ENCODE peak calls at places on chromosomes 6 and 20, in six cellular contexts. V is CD8-positive, alpha-beta T cell; P is CD8-positive, alpha-beta memory T cell; B is bronchial epithelial cell; Z is lower lobe of right lung; X is GM06990. J is an unnamed sample.

GRCh38 chr20:16132399-16132798 is 440.8 kb downstream of the KIF16B start:
- DNase-seq in Z (no peak), X (no peak), V (no peak), P (no peak), B (peak; percentile 17), J (no peak)

GRCh38 chr20:63280929-63281545 is 8.4 kb downstream of the ARFGAP1 start:
- DNase-seq in B (no peak), Z (no peak), X (no peak), V (no peak), P (no peak), J (no peak)

GRCh38 chr6:138346302-138347195 is 31.2 kb upstream of the SMIM28 start:
- DNase-seq in X (no peak), V (no peak), P (no peak), B (peak; percentile 33), Z (no peak), J (no peak)

GRCh38 chr6:19454296-19454998 is 382.7 kb upstream of the ID4 start:
- DNase-seq in Z (no peak), B (peak; percentile 58), X (no peak), V (no peak), P (no peak), J (no peak)

GRCh38 chr6:91149246-91149645 is 562.4 kb upstream of the MAP3K7 start:
- DNase-seq in P (no peak), B (peak; percentile 22), V (no peak), X (no peak), Z (no peak), J (no peak)

GRCh38 chr6:2659882-2660281 is 90.8 kb downstream of the MYLK4 start:
- DNase-seq in P (no peak), V (no peak), X (no peak), B (peak; percentile 88), Z (no peak), J (no peak)

GRCh38 chr6:80010296-80010695 is 5.8 kb downstream of the TTK start:
- DNase-seq in Z (no peak), V (no peak), X (no peak), P (no peak), B (no peak), J (no peak)

GRCh38 chr6:108260126-108260808 is 573 bp downstream of the SNX3 start:
- DNase-seq in V (peak; percentile 30), B (peak; percentile 40), X (no peak), Z (peak; percentile 50), P (peak; percentile 15), J (peak; percentile 12)

GRCh38 chr20:1833216-1833615 is 62.0 kb upstream of the SIRPA start:
- DNase-seq in B (no peak), V (no peak), X (no peak), P (no peak), Z (no peak), J (no peak)

DNA sequence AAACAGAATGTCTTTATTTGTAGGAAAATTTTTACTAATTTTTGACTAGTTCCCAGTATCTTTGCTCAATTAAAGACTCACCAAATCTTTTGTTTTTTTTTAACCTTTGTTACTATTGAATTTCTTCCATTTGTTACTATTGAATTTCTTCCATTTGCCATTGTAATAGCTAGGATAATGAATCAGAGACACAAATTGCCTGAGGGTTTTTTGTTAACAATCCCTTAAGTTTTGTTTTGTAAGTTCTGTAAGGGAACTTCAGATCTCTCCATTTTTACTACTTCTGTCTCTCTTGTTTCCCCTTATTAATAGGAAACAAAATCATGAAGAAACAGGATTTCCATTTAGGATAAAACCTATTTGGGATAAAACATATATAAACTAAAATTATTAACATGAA is 104.3 kb downstream of the MAP3K4 start:
- DNase-seq in X (no peak), V (no peak), B (peak; percentile 55), Z (no peak), P (no peak), J (no peak)
- H3K36me3 ChIP-seq in X (peaks cover 11% of the 10 kb centered on the region), V (peaks cover 33% of the 10 kb centered on the region), B (peaks cover 8% of the 10 kb centered on the region), Z (peaks cover 90% of the 10 kb centered on the region), P (peaks cover 19% of the 10 kb centered on the region), J (peaks cover 81% of the 10 kb centered on the region)

GRCh38 chr6:75657327-75657726 is 55.6 kb downstream of the SENP6 start:
- DNase-seq in B (no peak), P (no peak), X (no peak), Z (no peak), V (no peak), J (no peak)
- H3K36me3 ChIP-seq in B (peaks cover 5% of the 10 kb centered on the region), P (peaks cover 33% of the 10 kb centered on the region), X (peaks cover 2% of the 10 kb centered on the region), Z (peaks cover 70% of the 10 kb centered on the region), V (peaks cover 16% of the 10 kb centered on the region), J (peaks cover 64% of the 10 kb centered on the region)

GRCh38 chr6:118745156-118745555 is 93.8 kb upstream of the CEP85L start:
- DNase-seq in Z (no peak), P (no peak), X (no peak), B (no peak), V (no peak), J (no peak)

GRCh38 chr6:118751072-118751471 is 99.7 kb upstream of the CEP85L start:
- DNase-seq in B (no peak), V (no peak), Z (no peak), P (no peak), X (no peak), J (no peak)

GRCh38 chr6:118750143-118750542 is 98.8 kb upstream of the CEP85L start:
- DNase-seq in B (no peak), V (no peak), Z (no peak), P (no peak), X (no peak), J (no peak)

GRCh38 chr6:118746100-118746874 is 94.9 kb upstream of the CEP85L start:
- DNase-seq in Z (peak; percentile 62), X (no peak), V (no peak), B (no peak), P (no peak), J (peak; percentile 30)

DNA sequence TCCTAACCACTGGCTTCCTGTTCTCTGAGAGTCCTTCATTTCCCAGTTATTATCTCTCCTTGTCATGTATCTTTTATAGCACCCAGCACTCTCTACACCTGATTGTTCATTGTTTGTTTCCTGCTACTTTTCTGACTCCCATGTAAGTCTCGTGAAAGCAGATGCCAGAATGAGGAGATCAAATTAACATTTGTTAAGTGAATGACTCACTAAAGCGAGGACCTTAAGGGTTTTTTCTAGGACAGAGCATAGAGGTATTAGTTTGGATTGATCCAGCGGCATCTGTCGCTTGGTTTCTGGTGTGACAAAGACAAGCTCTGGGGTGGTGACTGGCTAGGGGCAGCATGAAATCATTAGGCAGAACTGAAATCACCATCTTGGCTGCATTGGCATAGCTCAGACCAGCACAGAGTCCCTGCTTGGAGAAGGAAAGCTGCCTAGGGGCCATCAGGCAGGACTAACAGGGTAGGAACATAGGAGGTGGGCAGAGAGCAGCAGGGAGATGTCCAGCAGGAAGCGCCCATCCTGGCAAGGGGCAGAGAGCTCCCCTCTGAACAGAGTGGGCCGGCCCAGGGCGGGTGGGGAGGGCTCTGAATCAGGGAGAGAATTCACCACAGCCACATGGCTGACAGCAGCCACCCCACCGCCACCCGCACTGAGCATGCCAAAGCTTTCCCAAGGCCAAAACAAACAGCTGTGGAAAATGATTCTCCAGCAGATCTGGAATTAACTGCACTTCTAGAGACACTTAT is 97.1 kb upstream of the CEP85L start:
- DNase-seq in V (no peak), P (no peak), Z (no peak), B (peak; percentile 40), X (no peak), J (peak; percentile 28)
- H3K36me3 ChIP-seq in V (no peaks in the 10 kb centered on the region), P (no peaks in the 10 kb centered on the region), Z (no peaks in the 10 kb centered on the region), B (no peaks in the 10 kb centered on the region), X (no peaks in the 10 kb centered on the region), J (no peaks in the 10 kb centered on the region)

GRCh38 chr6:44116643-44117382 is 10.4 kb downstream of the MRPL14 start:
- DNase-seq in Z (no peak), V (no peak), X (no peak), P (no peak), B (peak; percentile 75), J (no peak)

GRCh38 chr6:44113396-44113795 is 13.9 kb downstream of the MRPL14 start:
- DNase-seq in P (no peak), X (no peak), V (no peak), B (no peak), Z (no peak), J (no peak)

GRCh38 chr6:44119704-44120262 is 7.5 kb downstream of the MRPL14 start:
- DNase-seq in X (no peak), Z (peak; percentile 75), V (no peak), B (peak; percentile 23), P (no peak), J (no peak)

GRCh38 chr6:44117397-44118128 is 9.7 kb downstream of the MRPL14 start:
- DNase-seq in B (peak; percentile 87), X (no peak), V (no peak), Z (peak; percentile 62), P (no peak), J (no peak)

DNA sequence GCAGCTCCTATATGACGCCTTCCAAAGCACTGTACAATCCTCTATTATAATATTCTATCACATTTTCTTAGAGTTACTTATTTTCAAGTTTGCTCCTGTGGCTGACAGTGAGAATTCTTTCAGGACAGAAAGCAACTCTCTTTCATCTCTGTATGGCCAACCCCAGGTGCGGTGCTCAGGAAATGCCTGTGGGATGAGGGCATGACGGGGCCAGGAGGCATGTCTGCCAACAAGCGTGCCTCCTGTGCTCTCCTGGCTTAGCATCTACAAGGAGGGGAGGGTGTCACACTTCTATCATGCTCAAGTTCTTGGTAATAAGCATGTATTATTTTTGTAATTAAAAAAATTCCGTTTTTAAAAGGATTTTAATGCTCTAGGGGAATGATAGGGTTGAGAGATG is 11.4 kb downstream of the MRPL14 start:
- DNase-seq in Z (no peak), X (no peak), V (no peak), P (no peak), B (peak; percentile 89), J (no peak)
- H3K36me3 ChIP-seq in Z (peaks cover 53% of the 10 kb centered on the region), X (peaks cover 17% of the 10 kb centered on the region), V (peaks cover 35% of the 10 kb centered on the region), P (peaks cover 31% of the 10 kb centered on the region), B (peaks cover 16% of the 10 kb centered on the region), J (peaks cover 55% of the 10 kb centered on the region)

DNA sequence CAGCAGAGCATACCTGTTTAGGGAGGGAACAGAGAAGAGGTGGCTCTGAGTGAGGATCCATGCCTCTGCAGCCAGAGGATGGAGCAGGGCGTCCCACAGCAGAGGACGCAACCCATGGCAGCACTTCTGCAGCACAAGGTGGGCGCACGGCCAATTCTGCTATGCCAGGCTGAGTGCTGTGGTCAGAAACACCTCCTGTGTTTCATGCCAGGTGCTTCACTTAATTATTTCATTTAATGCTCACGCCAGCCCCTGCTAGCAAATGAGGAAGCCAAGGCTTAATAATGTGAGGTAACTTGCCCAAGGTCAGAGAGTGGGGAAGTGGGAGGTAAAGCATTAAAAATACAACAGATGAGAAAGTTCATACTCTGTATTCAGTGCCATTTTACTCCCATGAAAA is 68.5 kb upstream of the PTGIS start:
- DNase-seq in P (no peak), B (no peak), Z (peak; percentile 80), V (no peak), X (no peak), J (no peak)
- H3K36me3 ChIP-seq in P (peaks cover 29% of the 10 kb centered on the region), B (peaks cover 15% of the 10 kb centered on the region), Z (peaks cover 69% of the 10 kb centered on the region), V (peaks cover 11% of the 10 kb centered on the region), X (peaks cover 20% of the 10 kb centered on the region), J (peaks cover 78% of the 10 kb centered on the region)

J was measured in DND-41.